ENCODE peak calls at places on chromosomes 7 and 10, in ten cellular contexts. One of them, this sample, is unnamed.

GRCh38 chr10:102643346-102644065 is 773 bp upstream of the TRIM8 start:
- DNase-seq in Panc1: no peak
- DNase-seq in naive thymus-derived CD4-positive, alpha-beta T cell: no peak
- DNase-seq in CD4-positive, CD25-positive, alpha-beta regulatory T cell: peak; percentile 29
- DNase-seq in tibial artery: peak; percentile 67
- DNase-seq in CD8-positive, alpha-beta memory T cell: peak; percentile 26
- DNase-seq in GM23248: peak; percentile 89
- DNase-seq in right lobe of liver: peak; percentile 75
- DNase-seq in IMR-90: peak; percentile 74
- DNase-seq in fibroblast of lung: peak; percentile 76
- DNase-seq in this sample: peak; percentile 61

GRCh38 chr7:129829677-129830631 is 122.8 kb downstream of the UBE2H start:
- DNase-seq in naive thymus-derived CD4-positive, alpha-beta T cell: peak; percentile 44
- DNase-seq in Panc1: peak; percentile 67
- DNase-seq in fibroblast of lung: peak; percentile 84
- DNase-seq in GM23248: peak; percentile 91
- DNase-seq in CD8-positive, alpha-beta memory T cell: peak; percentile 44
- DNase-seq in IMR-90: peak; percentile 81
- DNase-seq in CD4-positive, CD25-positive, alpha-beta regulatory T cell: peak; percentile 59
- DNase-seq in right lobe of liver: peak; percentile 58
- DNase-seq in tibial artery: peak; percentile 69
- DNase-seq in this sample: peak; percentile 77

GRCh38 chr7:101075646-101076045 is 9.6 kb upstream of the TRIM56 start:
- DNase-seq in tibial artery: no peak
- DNase-seq in GM23248: no peak
- DNase-seq in IMR-90: no peak
- DNase-seq in CD4-positive, CD25-positive, alpha-beta regulatory T cell: no peak
- DNase-seq in right lobe of liver: no peak
- DNase-seq in naive thymus-derived CD4-positive, alpha-beta T cell: no peak
- DNase-seq in Panc1: no peak
- DNase-seq in fibroblast of lung: no peak
- DNase-seq in CD8-positive, alpha-beta memory T cell: no peak
- DNase-seq in this sample: no peak

GRCh38 chr7:16071246-16071857 is 350.0 kb downstream of the CRPPA start:
- DNase-seq in GM23248: peak; percentile 77
- DNase-seq in CD4-positive, CD25-positive, alpha-beta regulatory T cell: peak; percentile 12
- DNase-seq in Panc1: peak; percentile 39
- DNase-seq in IMR-90: peak; percentile 67
- DNase-seq in tibial artery: no peak
- DNase-seq in CD8-positive, alpha-beta memory T cell: peak; percentile 26
- DNase-seq in naive thymus-derived CD4-positive, alpha-beta T cell: peak; percentile 20
- DNase-seq in fibroblast of lung: peak; percentile 80
- DNase-seq in right lobe of liver: no peak
- DNase-seq in this sample: peak; percentile 56

GRCh38 chr10:14578060-14578952 is 196.4 kb downstream of the FAM107B start:
- DNase-seq in CD4-positive, CD25-positive, alpha-beta regulatory T cell: no peak
- DNase-seq in fibroblast of lung: peak; percentile 53
- DNase-seq in GM23248: peak; percentile 18
- DNase-seq in CD8-positive, alpha-beta memory T cell: no peak
- DNase-seq in IMR-90: peak; percentile 68
- DNase-seq in naive thymus-derived CD4-positive, alpha-beta T cell: no peak
- DNase-seq in right lobe of liver: no peak
- DNase-seq in tibial artery: peak; percentile 73
- DNase-seq in Panc1: no peak
- DNase-seq in this sample: no peak

GRCh38 chr7:138257459-138258193 is 181.4 kb downstream of the AKR1D1 start:
- DNase-seq in tibial artery: no peak
- DNase-seq in fibroblast of lung: peak; percentile 43
- DNase-seq in right lobe of liver: no peak
- DNase-seq in naive thymus-derived CD4-positive, alpha-beta T cell: no peak
- DNase-seq in GM23248: no peak
- DNase-seq in CD8-positive, alpha-beta memory T cell: no peak
- DNase-seq in CD4-positive, CD25-positive, alpha-beta regulatory T cell: no peak
- DNase-seq in IMR-90: no peak
- DNase-seq in Panc1: no peak
- DNase-seq in this sample: peak; percentile 61

GRCh38 chr7:70472580-70473239 is 659.2 kb upstream of the GALNT17 start:
- DNase-seq in Panc1: no peak
- DNase-seq in IMR-90: no peak
- DNase-seq in GM23248: no peak
- DNase-seq in tibial artery: no peak
- DNase-seq in right lobe of liver: no peak
- DNase-seq in CD8-positive, alpha-beta memory T cell: no peak
- DNase-seq in CD4-positive, CD25-positive, alpha-beta regulatory T cell: no peak
- DNase-seq in naive thymus-derived CD4-positive, alpha-beta T cell: no peak
- DNase-seq in fibroblast of lung: no peak
- DNase-seq in this sample: no peak

GRCh38 chr10:59793924-59794323 is 40.7 kb upstream of the MRLN start:
- DNase-seq in IMR-90: no peak
- DNase-seq in naive thymus-derived CD4-positive, alpha-beta T cell: no peak
- DNase-seq in right lobe of liver: no peak
- DNase-seq in CD4-positive, CD25-positive, alpha-beta regulatory T cell: no peak
- DNase-seq in tibial artery: no peak
- DNase-seq in fibroblast of lung: no peak
- DNase-seq in GM23248: no peak
- DNase-seq in CD8-positive, alpha-beta memory T cell: no peak
- DNase-seq in Panc1: no peak
- DNase-seq in this sample: peak; percentile 40

GRCh38 chr10:94016727-94017714 is 23.3 kb downstream of the PLCE1 start:
- DNase-seq in Panc1: no peak
- DNase-seq in CD4-positive, CD25-positive, alpha-beta regulatory T cell: no peak
- DNase-seq in naive thymus-derived CD4-positive, alpha-beta T cell: no peak
- DNase-seq in IMR-90: peak; percentile 62
- DNase-seq in fibroblast of lung: no peak
- DNase-seq in CD8-positive, alpha-beta memory T cell: no peak
- DNase-seq in GM23248: peak; percentile 60
- DNase-seq in tibial artery: no peak
- DNase-seq in right lobe of liver: no peak
- DNase-seq in this sample: no peak

GRCh38 chr10:71795248-71795647 is 21.9 kb upstream of the VSIR start:
- DNase-seq in naive thymus-derived CD4-positive, alpha-beta T cell: no peak
- DNase-seq in CD4-positive, CD25-positive, alpha-beta regulatory T cell: no peak
- DNase-seq in CD8-positive, alpha-beta memory T cell: no peak
- DNase-seq in right lobe of liver: no peak
- DNase-seq in Panc1: no peak
- DNase-seq in fibroblast of lung: peak; percentile 33
- DNase-seq in tibial artery: no peak
- DNase-seq in GM23248: peak; percentile 49
- DNase-seq in IMR-90: peak; percentile 23
- DNase-seq in this sample: no peak

GRCh38 chr7:146146866-146147265 is 30.3 kb downstream of the CNTNAP2 start:
- DNase-seq in fibroblast of lung: peak; percentile 27
- DNase-seq in naive thymus-derived CD4-positive, alpha-beta T cell: no peak
- DNase-seq in CD4-positive, CD25-positive, alpha-beta regulatory T cell: no peak
- DNase-seq in GM23248: peak; percentile 2
- DNase-seq in right lobe of liver: no peak
- DNase-seq in tibial artery: no peak
- DNase-seq in IMR-90: no peak
- DNase-seq in CD8-positive, alpha-beta memory T cell: no peak
- DNase-seq in Panc1: no peak
- DNase-seq in this sample: no peak

GRCh38 chr10:59470570-59470969 is 108.2 kb upstream of the FAM13C start:
- DNase-seq in CD4-positive, CD25-positive, alpha-beta regulatory T cell: no peak
- DNase-seq in fibroblast of lung: no peak
- DNase-seq in Panc1: no peak
- DNase-seq in IMR-90: no peak
- DNase-seq in naive thymus-derived CD4-positive, alpha-beta T cell: no peak
- DNase-seq in GM23248: no peak
- DNase-seq in tibial artery: no peak
- DNase-seq in CD8-positive, alpha-beta memory T cell: no peak
- DNase-seq in right lobe of liver: no peak
- DNase-seq in this sample: no peak

DNA sequence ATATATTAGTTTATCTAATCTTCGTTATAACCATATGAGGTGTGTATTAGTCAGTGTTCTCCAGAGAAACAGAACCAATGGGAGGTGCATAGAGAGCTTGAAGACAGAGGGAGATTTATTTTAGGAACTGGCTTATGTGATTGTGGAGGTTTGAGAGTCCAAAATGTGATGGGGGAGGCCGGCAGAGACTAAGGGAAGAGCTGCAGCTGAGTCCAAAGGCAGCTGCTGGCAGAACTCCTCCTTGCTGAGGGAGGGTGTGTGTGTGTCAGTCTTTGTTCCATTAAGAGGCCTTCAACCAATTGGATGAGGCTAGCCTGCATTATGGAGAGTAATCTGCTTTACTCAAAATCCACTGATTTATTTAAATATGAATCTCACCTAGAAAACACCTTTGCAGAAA is 165.1 kb downstream of the SH3PXD2A start:
- DNase-seq in CD8-positive, alpha-beta memory T cell: no peak
- DNase-seq in IMR-90: no peak
- DNase-seq in fibroblast of lung: no peak
- DNase-seq in right lobe of liver: no peak
- DNase-seq in tibial artery: no peak
- DNase-seq in CD4-positive, CD25-positive, alpha-beta regulatory T cell: no peak
- DNase-seq in naive thymus-derived CD4-positive, alpha-beta T cell: no peak
- DNase-seq in GM23248: peak; percentile 26
- DNase-seq in Panc1: no peak
- DNase-seq in this sample: no peak
- H3K4me1 ChIP-seq in CD8-positive, alpha-beta memory T cell: peaks cover 23% of the 10 kb centered on the region
- H3K4me1 ChIP-seq in IMR-90: peaks cover 17% of the 10 kb centered on the region
- H3K4me1 ChIP-seq in fibroblast of lung: peaks cover 6% of the 10 kb centered on the region
- H3K4me1 ChIP-seq in right lobe of liver: no peaks in the 10 kb centered on the region
- H3K4me1 ChIP-seq in tibial artery: peaks cover 44% of the 10 kb centered on the region
- H3K4me1 ChIP-seq in CD4-positive, CD25-positive, alpha-beta regulatory T cell: peaks cover 29% of the 10 kb centered on the region
- H3K4me1 ChIP-seq in naive thymus-derived CD4-positive, alpha-beta T cell: peaks cover 7% of the 10 kb centered on the region
- H3K4me1 ChIP-seq in GM23248: peaks cover 14% of the 10 kb centered on the region
- H3K4me1 ChIP-seq in Panc1: no peaks in the 10 kb centered on the region
- H3K4me1 ChIP-seq in this sample: peaks cover 7% of the 10 kb centered on the region

DNA sequence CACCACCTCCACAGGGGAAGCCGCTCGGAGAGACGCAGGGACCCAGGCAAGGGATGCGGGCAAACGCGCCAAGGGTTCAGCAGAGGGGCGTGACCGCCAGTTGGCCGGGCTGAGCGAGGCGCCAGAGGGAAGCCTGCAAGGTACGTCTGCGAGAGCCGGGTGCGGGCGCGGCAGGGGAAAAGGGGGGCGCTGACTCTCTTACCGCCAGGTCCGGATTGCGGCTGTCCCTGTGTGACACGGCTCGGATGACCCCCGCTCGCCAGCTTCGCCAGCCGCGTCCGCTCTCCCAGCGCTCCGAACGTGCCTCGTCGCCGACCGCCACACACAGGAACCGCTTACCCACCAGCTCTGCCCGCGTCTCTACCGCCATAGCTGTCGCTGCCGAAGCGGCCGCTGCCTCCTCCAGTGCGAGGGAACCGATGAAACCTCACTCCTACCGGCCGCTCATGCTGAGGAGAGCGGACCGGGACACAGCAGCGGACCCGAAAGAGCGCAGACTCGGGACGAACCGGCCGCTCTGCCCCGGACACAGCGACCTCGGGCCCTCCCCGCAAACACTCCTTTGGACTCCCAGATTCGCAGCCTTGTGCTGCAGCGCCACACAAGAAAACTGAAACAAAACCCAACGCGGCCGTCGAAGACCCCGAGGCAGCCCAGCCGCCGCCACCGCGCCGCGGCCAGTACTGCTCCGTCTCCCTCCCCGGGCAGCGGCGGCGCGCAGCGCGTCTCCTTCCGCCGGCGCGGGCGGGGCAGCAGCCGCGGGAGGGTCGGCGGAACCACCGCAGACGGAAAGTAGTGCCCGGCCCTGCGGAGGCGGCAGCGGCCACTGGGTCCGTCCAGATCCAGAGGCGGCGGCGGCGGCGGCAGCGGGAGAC is at the start of gene JMJD1C:
- DNase-seq in GM23248: peak; percentile 88
- DNase-seq in fibroblast of lung: peak; percentile 88
- DNase-seq in CD8-positive, alpha-beta memory T cell: peak; percentile 67
- DNase-seq in naive thymus-derived CD4-positive, alpha-beta T cell: peak; percentile 72
- DNase-seq in CD4-positive, CD25-positive, alpha-beta regulatory T cell: peak; percentile 62
- DNase-seq in Panc1: no peak
- DNase-seq in IMR-90: peak; percentile 84
- DNase-seq in tibial artery: peak; percentile 59
- DNase-seq in right lobe of liver: peak; percentile 86
- DNase-seq in this sample: peak; percentile 74
- H3K27me3 ChIP-seq in GM23248: no peaks in the 10 kb centered on the region
- H3K27me3 ChIP-seq in fibroblast of lung: no peaks in the 10 kb centered on the region
- H3K27me3 ChIP-seq in CD8-positive, alpha-beta memory T cell: no peaks in the 10 kb centered on the region
- H3K27me3 ChIP-seq in naive thymus-derived CD4-positive, alpha-beta T cell: no peaks in the 10 kb centered on the region
- H3K27me3 ChIP-seq in CD4-positive, CD25-positive, alpha-beta regulatory T cell: no peaks in the 10 kb centered on the region
- H3K27me3 ChIP-seq in Panc1: no peaks in the 10 kb centered on the region
- H3K27me3 ChIP-seq in IMR-90: no peaks in the 10 kb centered on the region
- H3K27me3 ChIP-seq in tibial artery: no peaks in the 10 kb centered on the region
- H3K27me3 ChIP-seq in right lobe of liver: no peaks in the 10 kb centered on the region
- H3K27me3 ChIP-seq in this sample: no peaks in the 10 kb centered on the region

GRCh38 chr10:124996127-124996853 is 54.4 kb downstream of the ZRANB1 start:
- DNase-seq in fibroblast of lung: no peak
- DNase-seq in CD4-positive, CD25-positive, alpha-beta regulatory T cell: no peak
- DNase-seq in naive thymus-derived CD4-positive, alpha-beta T cell: no peak
- DNase-seq in Panc1: no peak
- DNase-seq in GM23248: no peak
- DNase-seq in tibial artery: peak; percentile 18
- DNase-seq in IMR-90: no peak
- DNase-seq in CD8-positive, alpha-beta memory T cell: no peak
- DNase-seq in right lobe of liver: peak; percentile 48
- DNase-seq in this sample: no peak

GRCh38 chr10:124995605-124996004 is 53.7 kb downstream of the ZRANB1 start:
- DNase-seq in IMR-90: no peak
- DNase-seq in tibial artery: no peak
- DNase-seq in CD8-positive, alpha-beta memory T cell: no peak
- DNase-seq in right lobe of liver: peak; percentile 44
- DNase-seq in Panc1: no peak
- DNase-seq in fibroblast of lung: no peak
- DNase-seq in GM23248: no peak
- DNase-seq in CD4-positive, CD25-positive, alpha-beta regulatory T cell: no peak
- DNase-seq in naive thymus-derived CD4-positive, alpha-beta T cell: no peak
- DNase-seq in this sample: no peak

GRCh38 chr10:124997791-124998623 is 56.1 kb downstream of the ZRANB1 start:
- DNase-seq in tibial artery: peak; percentile 22
- DNase-seq in CD4-positive, CD25-positive, alpha-beta regulatory T cell: no peak
- DNase-seq in right lobe of liver: peak; percentile 46
- DNase-seq in Panc1: no peak
- DNase-seq in fibroblast of lung: no peak
- DNase-seq in CD8-positive, alpha-beta memory T cell: no peak
- DNase-seq in naive thymus-derived CD4-positive, alpha-beta T cell: no peak
- DNase-seq in IMR-90: no peak
- DNase-seq in GM23248: no peak
- DNase-seq in this sample: no peak

GRCh38 chr10:124997246-124997790 is 55.4 kb downstream of the ZRANB1 start:
- DNase-seq in CD4-positive, CD25-positive, alpha-beta regulatory T cell: no peak
- DNase-seq in IMR-90: no peak
- DNase-seq in fibroblast of lung: no peak
- DNase-seq in CD8-positive, alpha-beta memory T cell: no peak
- DNase-seq in tibial artery: peak; percentile 19
- DNase-seq in Panc1: no peak
- DNase-seq in GM23248: no peak
- DNase-seq in right lobe of liver: peak; percentile 41
- DNase-seq in naive thymus-derived CD4-positive, alpha-beta T cell: no peak
- DNase-seq in this sample: no peak

GRCh38 chr10:124996854-124997215 is 54.9 kb downstream of the ZRANB1 start:
- DNase-seq in CD8-positive, alpha-beta memory T cell: no peak
- DNase-seq in fibroblast of lung: no peak
- DNase-seq in naive thymus-derived CD4-positive, alpha-beta T cell: no peak
- DNase-seq in IMR-90: no peak
- DNase-seq in CD4-positive, CD25-positive, alpha-beta regulatory T cell: no peak
- DNase-seq in tibial artery: peak; percentile 17
- DNase-seq in Panc1: no peak
- DNase-seq in right lobe of liver: peak; percentile 50
- DNase-seq in GM23248: no peak
- DNase-seq in this sample: no peak
- H3K36me3 ChIP-seq in CD8-positive, alpha-beta memory T cell: no peaks in the 10 kb centered on the region
- H3K36me3 ChIP-seq in fibroblast of lung: peaks cover 37% of the 10 kb centered on the region
- H3K36me3 ChIP-seq in naive thymus-derived CD4-positive, alpha-beta T cell: no peaks in the 10 kb centered on the region
- H3K36me3 ChIP-seq in IMR-90: peaks cover 69% of the 10 kb centered on the region
- H3K36me3 ChIP-seq in CD4-positive, CD25-positive, alpha-beta regulatory T cell: no peaks in the 10 kb centered on the region
- H3K36me3 ChIP-seq in tibial artery: peaks cover 44% of the 10 kb centered on the region
- H3K36me3 ChIP-seq in Panc1: peaks cover 11% of the 10 kb centered on the region
- H3K36me3 ChIP-seq in right lobe of liver: no peaks in the 10 kb centered on the region
- H3K36me3 ChIP-seq in GM23248: peaks cover 25% of the 10 kb centered on the region
- H3K36me3 ChIP-seq in this sample: peaks cover 14% of the 10 kb centered on the region

GRCh38 chr10:79081353-79082034 is 12.7 kb downstream of the ZMIZ1 start:
- DNase-seq in naive thymus-derived CD4-positive, alpha-beta T cell: no peak
- DNase-seq in tibial artery: no peak
- DNase-seq in fibroblast of lung: peak; percentile 85
- DNase-seq in Panc1: no peak
- DNase-seq in CD8-positive, alpha-beta memory T cell: no peak
- DNase-seq in IMR-90: peak; percentile 96
- DNase-seq in CD4-positive, CD25-positive, alpha-beta regulatory T cell: no peak
- DNase-seq in GM23248: peak; percentile 97
- DNase-seq in right lobe of liver: no peak
- DNase-seq in this sample: no peak
- H3K4me1 ChIP-seq in naive thymus-derived CD4-positive, alpha-beta T cell: no peaks in the 10 kb centered on the region
- H3K4me1 ChIP-seq in tibial artery: peaks cover 88% of the 10 kb centered on the region
- H3K4me1 ChIP-seq in fibroblast of lung: peaks cover 70% of the 10 kb centered on the region
- H3K4me1 ChIP-seq in Panc1: peaks cover 100% of the 10 kb centered on the region
- H3K4me1 ChIP-seq in CD8-positive, alpha-beta memory T cell: peaks cover 26% of the 10 kb centered on the region
- H3K4me1 ChIP-seq in IMR-90: peaks cover 74% of the 10 kb centered on the region
- H3K4me1 ChIP-seq in CD4-positive, CD25-positive, alpha-beta regulatory T cell: peaks cover 9% of the 10 kb centered on the region
- H3K4me1 ChIP-seq in GM23248: peaks cover 71% of the 10 kb centered on the region
- H3K4me1 ChIP-seq in right lobe of liver: peaks cover 60% of the 10 kb centered on the region
- H3K4me1 ChIP-seq in this sample: peaks cover 21% of the 10 kb centered on the region

This sample was measured in small intestine.